ENCODE peak calls at places on chromosomes 11 and 22, in ten cellular contexts. A is IMR-90, G is tibial artery, W is left ventricle myocardium inferior, K is mucosa of descending colon, H is BE2C, L is A549, Y is adrenal gland, C is DND-41, I is neural progenitor cell. R is an unnamed sample.

GRCh38 chr11:69013009-69013951 is at the start of gene MRGPRF:
- DNase-seq in H (peak; percentile 63), G (peak; percentile 99), C (no peak), W (peak; percentile 92), Y (peak; percentile 60), L (peak; percentile 30), I (peak; percentile 70), K (peak; percentile 80), A (peak; percentile 91), R (peak; percentile 84)

GRCh38 chr22:17780741-17781318 is 6.6 kb upstream of the BID start:
- DNase-seq in A (no peak), H (no peak), Y (no peak), C (no peak), W (no peak), G (no peak), I (no peak), K (no peak), L (no peak), R (no peak)

GRCh38 chr11:100991541-100991940 is 138.1 kb downstream of the PGR start:
- DNase-seq in I (no peak), G (no peak), K (no peak), H (no peak), L (no peak), C (no peak), A (peak; percentile 44), W (no peak), Y (no peak), R (no peak)

GRCh38 chr11:44607987-44608386 is 42.5 kb downstream of the CD82 start:
- DNase-seq in I (no peak), G (no peak), Y (no peak), K (no peak), W (no peak), A (peak; percentile 80), H (no peak), L (no peak), C (no peak), R (no peak)

GRCh38 chr11:128472128-128473110 is 114.9 kb downstream of the ETS1 start:
- DNase-seq in K (no peak), H (no peak), I (no peak), Y (no peak), C (no peak), W (no peak), A (peak; percentile 79), L (no peak), G (no peak), R (no peak)

GRCh38 chr22:21074092-21074715 is 28.5 kb downstream of the LRRC74B start:
- DNase-seq in A (peak; percentile 83), H (no peak), L (peak; percentile 9), W (no peak), K (no peak), G (peak; percentile 61), I (no peak), Y (peak; percentile 89), C (no peak), R (no peak)

GRCh38 chr11:126163074-126163700 is 48.3 kb downstream of the RPUSD4 start:
- DNase-seq in H (peak; percentile 61), W (no peak), I (peak; percentile 83), C (peak; percentile 48), A (peak; percentile 96), G (no peak), Y (peak; percentile 24), K (no peak), L (peak; percentile 6), R (peak; percentile 71)

GRCh38 chr11:32830413-32830738 is 649 bp downstream of the PRRG4 start:
- DNase-seq in I (no peak), W (no peak), H (no peak), Y (no peak), G (no peak), A (no peak), K (no peak), L (peak; percentile 58), C (no peak), R (no peak)

GRCh38 chr11:114068327-114068726 is 8.8 kb downstream of the ZBTB16 start:
- DNase-seq in G (no peak), Y (no peak), C (no peak), W (no peak), K (no peak), H (no peak), I (no peak), L (no peak), A (no peak), R (no peak)
- H3K4me3 ChIP-seq in G (peak overlapping the region; percentile 99), Y (no peak overlapping the region), C (no peak overlapping the region), W (peak overlapping the region; percentile 100), K (no peak overlapping the region), H (no peak overlapping the region), I (no peak overlapping the region), L (no peak overlapping the region), A (no peak overlapping the region), R (no peak overlapping the region)

GRCh38 chr11:61129608-61130523 is 27.6 kb downstream of the CD5 start:
- DNase-seq in C (peak; percentile 88), H (peak; percentile 79), W (peak; percentile 84), A (peak; percentile 93), L (peak; percentile 91), K (peak; percentile 94), Y (peak; percentile 94), G (peak; percentile 90), I (peak; percentile 94), R (peak; percentile 79)
- TF ChIP-seq CTCF in C (peak; percentile 100), H (peak; percentile 97), W (peak; percentile 99), A (peak; percentile 100), L (peak; percentile 99), K (peak; percentile 99), Y (peak; percentile 100), G (peak; percentile 96), I (peak; percentile 100), R (peak; percentile 100)

DNA sequence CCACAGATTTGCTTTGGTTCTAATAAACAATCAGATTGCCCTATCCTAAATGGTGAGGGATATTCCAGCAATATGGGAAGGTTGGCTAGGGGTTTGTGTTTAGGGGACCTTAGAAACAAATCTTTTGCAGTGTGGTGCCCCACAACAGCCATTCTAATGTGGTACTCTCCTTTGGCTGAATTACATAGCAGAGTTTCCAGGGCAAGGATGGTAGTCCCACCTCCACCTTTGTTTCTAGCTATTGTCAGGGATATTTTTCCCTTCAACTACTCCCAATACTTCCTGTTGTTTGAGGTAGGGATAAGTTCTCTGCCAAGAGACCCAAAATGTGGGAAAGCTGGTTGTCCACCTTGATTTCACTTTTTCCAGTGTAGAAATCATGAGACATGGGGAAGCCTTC is 494.7 kb upstream of the CHORDC1 start:
- DNase-seq in L (no peak), G (no peak), K (no peak), I (no peak), Y (no peak), H (no peak), W (no peak), A (no peak), C (no peak), R (no peak)
- H3K9me3 ChIP-seq in L (peaks cover 3% of the 10 kb centered on the region), G (no peaks in the 10 kb centered on the region), K (peaks cover 20% of the 10 kb centered on the region), I (no peaks in the 10 kb centered on the region), Y (no peaks in the 10 kb centered on the region), H (no peaks in the 10 kb centered on the region), W (peaks cover 40% of the 10 kb centered on the region), A (peaks cover 2% of the 10 kb centered on the region), C (peaks cover 7% of the 10 kb centered on the region), R (peaks cover 6% of the 10 kb centered on the region)

GRCh38 chr22:37640591-37641250 is 1.3 kb downstream of the SH3BP1 start:
- DNase-seq in A (no peak), H (no peak), C (no peak), I (no peak), W (no peak), G (no peak), K (peak; percentile 68), L (no peak), Y (no peak), R (no peak)

GRCh38 chr22:37639771-37640590 is 512 bp downstream of the SH3BP1 start:
- DNase-seq in C (peak; percentile 33), W (no peak), A (no peak), Y (no peak), H (no peak), G (peak; percentile 67), K (peak; percentile 71), I (peak; percentile 50), L (no peak), R (no peak)

GRCh38 chr22:37639070-37639760 is at the start of gene SH3BP1:
- DNase-seq in A (no peak), C (peak; percentile 68), K (peak; percentile 89), W (peak; percentile 68), G (peak; percentile 70), L (no peak), I (peak; percentile 80), Y (no peak), H (peak; percentile 67), R (no peak)

GRCh38 chr22:37643225-37643847 is 3.9 kb downstream of the SH3BP1 start:
- DNase-seq in C (peak; percentile 86), L (peak; percentile 59), W (peak; percentile 87), H (peak; percentile 89), Y (peak; percentile 87), I (peak; percentile 86), K (peak; percentile 95), A (peak; percentile 57), G (peak; percentile 87), R (peak; percentile 11)

GRCh38 chr22:37641251-37641949 is 1.9 kb downstream of the SH3BP1 start:
- DNase-seq in C (no peak), Y (no peak), A (no peak), H (no peak), G (peak; percentile 65), I (no peak), W (no peak), K (peak; percentile 73), L (no peak), R (no peak)
- H3K4me3 ChIP-seq in C (no peak overlapping the region), Y (no peak overlapping the region), A (no peak overlapping the region), H (no peak overlapping the region), G (no peak overlapping the region), I (no peak overlapping the region), W (no peak overlapping the region), K (no peak overlapping the region), L (no peak overlapping the region), R (peak overlapping the region; percentile 88)

R was measured in AG04450.